ENCODE peak calls at places on chromosomes 13 and 19, in six cellular contexts. Y, N, Z, V, U and F are unnamed samples.
A peak's percentile ranks its signal among the peaks of the same experiment; 100 is the strongest.

GRCh38 chr13:23760000-23760399 is 129.2 kb downstream of the MIPEP start:
- DNase-seq in U (no peak), V (no peak), Z (no peak), Y (no peak), N (no peak), F (no peak)

GRCh38 chr19:44570984-44571684 is 41.7 kb upstream of the CEACAM20 start:
- DNase-seq in V (peak; percentile 73), Z (no peak), N (peak; percentile 80), Y (peak; percentile 67), U (no peak), F (peak; percentile 72)

GRCh38 chr13:31982540-31982939 is 49.0 kb upstream of the FRY start:
- DNase-seq in N (peak; percentile 93), Z (peak; percentile 78), Y (no peak), U (peak; percentile 63), V (no peak), F (no peak)

GRCh38 chr13:79512950-79513349 is 32.0 kb downstream of the NDFIP2 start:
- DNase-seq in Z (no peak), Y (no peak), V (no peak), N (no peak), U (no peak), F (no peak)

GRCh38 chr19:48372904-48373303 is 8.7 kb downstream of the SYNGR4 start:
- DNase-seq in N (no peak), Z (no peak), Y (no peak), U (no peak), V (no peak), F (no peak)

GRCh38 chr19:33796164-33797100 is at the start of gene KCTD15:
- DNase-seq in Z (peak; percentile 84), N (peak; percentile 63), V (peak; percentile 52), Y (peak; percentile 75), U (no peak), F (no peak)

GRCh38 chr13:42970824-42971669 is 21.0 kb downstream of the EPSTI1 start:
- DNase-seq in Y (peak; percentile 46), N (peak; percentile 49), U (no peak), V (peak; percentile 81), Z (no peak), F (peak; percentile 69)

GRCh38 chr13:21171420-21171819 is 4.9 kb downstream of the SKA3 start:
- DNase-seq in Z (no peak), V (no peak), Y (no peak), N (no peak), U (no peak), F (no peak)

GRCh38 chr13:92807343-92807742 is 419.3 kb upstream of the GPC6 start:
- DNase-seq in U (no peak), N (peak; percentile 18), Y (no peak), V (no peak), Z (no peak), F (no peak)

GRCh38 chr19:3809881-3810707 is 23.9 kb upstream of the MATK start:
- DNase-seq in V (peak; percentile 70), N (no peak), Y (no peak), Z (no peak), U (no peak), F (no peak)

GRCh38 chr13:58843567-58843966 is 1212.0 kb downstream of the PCDH17 start:
- DNase-seq in Y (no peak), Z (no peak), U (no peak), N (no peak), V (no peak), F (peak; percentile 5)

GRCh38 chr19:51749979-51750378 is 1.7 kb downstream of the FPR1 start:
- DNase-seq in U (no peak), Z (no peak), V (no peak), N (no peak), Y (no peak), F (no peak)

GRCh38 chr13:36979361-36980040 is 19.6 kb downstream of the ALG5 start:
- DNase-seq in U (no peak), N (no peak), V (no peak), Y (no peak), Z (no peak), F (no peak)

GRCh38 chr13:21039097-21039800 is 22.1 kb downstream of the LATS2 start:
- DNase-seq in Y (no peak), V (no peak), N (no peak), Z (no peak), U (no peak), F (peak; percentile 21)

GRCh38 chr13:80339578-80339840 is 1.4 kb downstream of the SPRY2 start:
- DNase-seq in U (no peak), Y (peak; percentile 16), N (peak; percentile 70), Z (no peak), V (no peak), F (no peak)

GRCh38 chr19:11587302-11587972 is 9.8 kb upstream of the ZNF627 start:
- DNase-seq in V (peak; percentile 88), Z (peak; percentile 90), Y (peak; percentile 77), U (no peak), N (peak; percentile 44), F (peak; percentile 62)

GRCh38 chr19:38977445-38978314 is 2.1 kb upstream of the FBXO17 start:
- DNase-seq in V (peak; percentile 96), Z (no peak), U (no peak), Y (no peak), N (no peak), F (no peak)

GRCh38 chr13:70668293-70668692 is 560.0 kb upstream of the KLHL1 start:
- DNase-seq in Y (no peak), V (no peak), U (no peak), N (no peak), Z (no peak), F (no peak)

GRCh38 chr13:23671902-23672301 is 101.7 kb downstream of the TNFRSF19 start:
- DNase-seq in V (no peak), U (no peak), Z (no peak), Y (no peak), N (peak; percentile 33), F (no peak)

GRCh38 chr13:110471156-110471832 is 90.2 kb downstream of the RAB20 start:
- DNase-seq in N (peak; percentile 13), Y (no peak), V (peak; percentile 71), U (no peak), Z (no peak), F (no peak)

DNA sequence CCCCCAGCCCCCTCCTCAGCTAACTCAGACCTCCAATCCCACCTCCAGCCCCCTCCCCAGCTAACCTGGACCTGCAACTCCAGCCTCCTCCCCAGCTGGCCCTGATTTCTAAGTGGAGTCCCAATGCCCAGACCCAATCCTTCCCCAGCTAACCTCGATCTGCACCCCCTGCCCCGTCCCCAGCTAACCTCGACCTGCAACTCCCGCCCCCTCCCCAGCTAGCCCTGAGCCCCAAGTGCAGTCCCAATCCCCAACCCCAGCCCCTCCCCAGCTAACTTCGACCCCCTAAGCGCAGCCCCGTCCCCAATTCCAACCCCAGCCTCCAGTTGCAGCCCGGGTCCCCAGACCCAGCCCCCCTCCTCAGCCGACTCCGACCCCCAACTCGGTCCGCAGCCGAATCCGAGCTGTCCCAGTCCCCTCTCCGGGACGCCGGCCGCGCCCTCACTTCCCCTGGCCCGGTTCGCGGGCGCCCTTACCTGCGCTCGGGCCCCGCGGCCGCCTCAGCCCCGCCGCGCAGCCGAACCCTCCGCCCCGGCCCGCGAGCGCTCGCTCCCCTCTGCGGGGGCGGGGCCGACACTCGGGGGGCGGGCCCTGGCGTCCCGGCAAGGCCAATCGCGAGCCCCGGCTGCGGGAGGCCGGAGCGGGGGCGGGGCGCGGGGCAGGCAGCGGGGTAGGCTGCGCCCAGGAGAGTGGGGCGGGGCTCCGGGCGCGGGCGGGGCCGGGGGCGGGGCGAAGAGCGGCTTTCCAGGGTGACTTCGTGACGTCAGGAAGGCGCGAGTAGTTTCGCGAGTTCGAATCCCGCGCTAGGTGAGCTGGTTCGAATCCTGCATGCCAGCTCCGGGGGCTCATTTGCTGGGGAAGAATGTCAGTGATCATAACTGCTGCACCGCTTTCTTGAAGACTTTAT is at the start of gene GNG7:
- DNase-seq in U (peak; percentile 67), Z (peak; percentile 97), N (peak; percentile 70), Y (peak; percentile 100), V (peak; percentile 97), F (peak; percentile 60)
- H3K4me3 ChIP-seq in U (peak within 1 kb of the TSS; percentile 52), Z (peak within 1 kb of the TSS; percentile 11), N (peak within 1 kb of the TSS; percentile 26), Y (peak within 1 kb of the TSS; percentile 46), V (peak within 1 kb of the TSS; percentile 86), F (peak within 1 kb of the TSS; percentile 56)

DNA sequence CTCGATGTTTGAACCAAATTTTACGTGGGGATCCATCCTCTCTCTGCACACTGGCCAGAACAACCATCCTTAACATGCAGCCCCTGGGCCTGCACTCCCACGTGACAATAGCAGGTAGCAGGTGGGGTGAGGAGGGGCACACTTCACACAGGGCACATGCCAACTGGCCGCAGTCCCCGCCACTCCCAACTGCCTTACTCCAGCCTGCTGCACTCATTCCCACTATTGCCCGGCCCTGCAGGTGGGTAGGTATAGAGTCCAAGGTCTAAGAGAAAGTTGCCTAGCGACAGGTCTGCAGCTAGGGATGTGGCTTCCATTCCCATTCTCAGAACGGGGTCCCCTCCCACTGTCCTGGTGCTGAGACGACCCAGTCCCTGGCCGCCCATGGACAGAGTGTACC is 18.0 kb downstream of the VRK3 start:
- DNase-seq in N (no peak), U (no peak), V (no peak), Y (no peak), Z (no peak), F (no peak)
- H3K4me3 ChIP-seq in N (no peak overlapping the region), U (no peak overlapping the region), V (no peak overlapping the region), Y (no peak overlapping the region), Z (no peak overlapping the region), F (no peak overlapping the region)

DNA sequence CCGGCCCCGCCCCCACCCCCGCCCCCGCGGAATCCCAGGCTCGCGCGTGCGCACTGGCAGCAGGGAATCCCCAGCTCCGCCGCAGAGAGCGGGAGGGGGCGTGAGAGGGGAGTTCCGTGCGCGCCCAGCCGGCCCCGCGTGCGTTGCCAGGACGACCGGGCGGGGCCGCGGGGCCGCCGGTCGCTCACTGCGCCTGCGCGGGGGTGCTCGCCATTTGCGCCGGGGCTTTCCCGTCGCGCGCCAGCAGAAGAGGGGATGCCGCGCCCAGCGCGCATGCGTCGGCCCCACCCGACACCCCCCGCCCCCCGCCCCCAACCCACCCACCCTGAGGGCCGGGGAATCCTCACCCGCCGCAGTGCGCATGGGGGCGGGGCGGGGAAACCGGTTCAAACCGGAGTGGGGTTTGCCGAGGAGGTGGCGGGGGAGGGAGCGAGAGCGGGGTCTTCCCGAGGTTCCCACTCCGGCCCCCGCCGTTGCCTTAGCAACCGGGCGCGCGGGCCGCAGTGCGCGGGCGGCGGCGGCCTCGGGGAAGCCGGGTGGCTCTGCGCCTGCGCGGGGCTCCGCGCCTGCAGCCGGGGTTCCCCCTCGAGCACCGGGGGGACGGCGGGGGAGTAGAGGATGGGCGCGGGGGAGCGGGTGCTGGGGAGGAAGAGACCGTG is 15.1 kb downstream of the CCDC124 start:
- DNase-seq in Y (peak; percentile 97), U (peak; percentile 45), N (peak; percentile 88), Z (peak; percentile 96), V (peak; percentile 97), F (peak; percentile 83)
- H3K4me3 ChIP-seq in Y (peak overlapping the region; percentile 51), U (peak overlapping the region; percentile 90), N (peak overlapping the region; percentile 46), Z (peak overlapping the region; percentile 65), V (peak overlapping the region; percentile 50), F (peak overlapping the region; percentile 59)

DNA sequence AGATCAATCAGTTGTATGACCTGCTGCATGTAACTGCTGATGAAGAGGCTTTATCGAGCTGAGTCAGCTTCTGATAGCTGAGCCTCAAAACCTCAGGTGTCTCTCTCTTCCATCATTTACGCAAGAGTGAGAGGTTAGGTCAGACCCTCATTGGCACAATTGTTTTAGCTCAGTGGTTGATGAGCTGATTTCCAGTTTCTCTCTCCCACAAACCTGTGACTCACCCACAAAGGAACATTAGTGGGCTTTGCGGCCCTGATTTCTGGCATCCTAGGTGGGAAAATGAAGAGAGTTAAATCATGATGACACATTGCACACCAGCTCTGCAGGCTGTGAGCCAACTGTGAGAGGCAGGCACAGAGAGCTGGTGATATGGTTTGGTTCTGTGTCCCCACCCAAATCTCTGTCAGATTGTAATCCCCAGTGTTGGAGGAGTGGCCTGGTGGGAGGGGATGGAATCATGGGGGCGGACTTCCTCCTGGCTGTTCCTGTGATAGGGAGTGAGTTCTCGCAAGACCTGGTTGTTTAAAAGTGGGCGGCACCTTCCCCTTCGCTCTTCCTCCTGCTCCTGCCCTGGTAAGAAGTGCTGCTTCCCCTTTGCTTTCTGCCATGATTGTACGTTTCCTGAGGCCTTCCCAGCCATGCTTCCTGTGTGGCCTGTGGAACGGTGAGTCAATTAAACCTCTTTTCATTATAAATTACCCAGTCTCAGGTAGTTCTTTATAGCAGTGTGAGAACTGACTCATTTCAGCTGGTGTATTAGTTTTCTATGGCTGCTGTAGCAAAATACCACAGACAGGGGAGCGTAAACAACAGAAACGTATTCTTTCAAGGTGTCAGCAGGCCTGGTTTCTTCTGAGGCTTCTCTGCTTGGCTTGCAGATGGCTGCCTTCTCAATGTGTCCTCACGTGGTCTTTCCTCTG is 33.5 kb upstream of the TMTC4 start:
- DNase-seq in V (no peak), U (no peak), Z (no peak), N (peak; percentile 86), Y (no peak), F (no peak)
- H3K4me3 ChIP-seq in V (no peak overlapping the region), U (no peak overlapping the region), Z (no peak overlapping the region), N (no peak overlapping the region), Y (no peak overlapping the region), F (no peak overlapping the region)